ENCODE peak calls at places on chromosomes 6 and 20, in six cellular contexts. One of them, this sample, is unnamed.

GRCh38 chr20:52290602-52291001 is 99.0 kb upstream of the ZFP64 start:
- DNase-seq in neural progenitor cell: no peak
- DNase-seq in PC-3: no peak
- DNase-seq in HepG2: no peak
- DNase-seq in mammary epithelial cell: no peak
- DNase-seq in K562: no peak
- DNase-seq in this sample: no peak

GRCh38 chr20:16970751-16971150 is 222.6 kb downstream of the OTOR start:
- DNase-seq in neural progenitor cell: no peak
- DNase-seq in PC-3: no peak
- DNase-seq in HepG2: no peak
- DNase-seq in K562: no peak
- DNase-seq in mammary epithelial cell: no peak
- DNase-seq in this sample: no peak

GRCh38 chr20:3330046-3330741 is 77.3 kb downstream of the DNAAF9 start:
- DNase-seq in HepG2: no peak
- DNase-seq in mammary epithelial cell: no peak
- DNase-seq in K562: no peak
- DNase-seq in neural progenitor cell: no peak
- DNase-seq in PC-3: peak; percentile 19
- DNase-seq in this sample: no peak

GRCh38 chr6:109794201-109794926 is 103.3 kb downstream of the FIG4 start:
- DNase-seq in mammary epithelial cell: peak; percentile 64
- DNase-seq in PC-3: peak; percentile 77
- DNase-seq in K562: no peak
- DNase-seq in HepG2: no peak
- DNase-seq in neural progenitor cell: no peak
- DNase-seq in this sample: peak; percentile 75

GRCh38 chr6:127342296-127342945 is 988 bp downstream of the ECHDC1 start:
- DNase-seq in mammary epithelial cell: peak; percentile 75
- DNase-seq in neural progenitor cell: peak; percentile 76
- DNase-seq in K562: no peak
- DNase-seq in HepG2: peak; percentile 85
- DNase-seq in PC-3: peak; percentile 29
- DNase-seq in this sample: peak; percentile 63

GRCh38 chr20:35821807-35822242 is 50.0 kb downstream of the PHF20 start:
- DNase-seq in neural progenitor cell: no peak
- DNase-seq in mammary epithelial cell: peak; percentile 32
- DNase-seq in PC-3: peak; percentile 62
- DNase-seq in HepG2: peak; percentile 23
- DNase-seq in K562: no peak
- DNase-seq in this sample: peak; percentile 90

GRCh38 chr6:163985710-163986109 is 571.2 kb downstream of the QKI start:
- DNase-seq in neural progenitor cell: no peak
- DNase-seq in mammary epithelial cell: no peak
- DNase-seq in HepG2: no peak
- DNase-seq in K562: no peak
- DNase-seq in PC-3: peak; percentile 2
- DNase-seq in this sample: peak; percentile 51

GRCh38 chr20:49624317-49624716 is 56.4 kb upstream of the PTGIS start:
- DNase-seq in HepG2: no peak
- DNase-seq in K562: no peak
- DNase-seq in PC-3: no peak
- DNase-seq in neural progenitor cell: no peak
- DNase-seq in mammary epithelial cell: no peak
- DNase-seq in this sample: no peak

GRCh38 chr20:11849270-11849920 is 68.3 kb upstream of the BTBD3 start:
- DNase-seq in HepG2: no peak
- DNase-seq in mammary epithelial cell: no peak
- DNase-seq in neural progenitor cell: no peak
- DNase-seq in K562: no peak
- DNase-seq in PC-3: peak; percentile 14
- DNase-seq in this sample: peak; percentile 62

DNA sequence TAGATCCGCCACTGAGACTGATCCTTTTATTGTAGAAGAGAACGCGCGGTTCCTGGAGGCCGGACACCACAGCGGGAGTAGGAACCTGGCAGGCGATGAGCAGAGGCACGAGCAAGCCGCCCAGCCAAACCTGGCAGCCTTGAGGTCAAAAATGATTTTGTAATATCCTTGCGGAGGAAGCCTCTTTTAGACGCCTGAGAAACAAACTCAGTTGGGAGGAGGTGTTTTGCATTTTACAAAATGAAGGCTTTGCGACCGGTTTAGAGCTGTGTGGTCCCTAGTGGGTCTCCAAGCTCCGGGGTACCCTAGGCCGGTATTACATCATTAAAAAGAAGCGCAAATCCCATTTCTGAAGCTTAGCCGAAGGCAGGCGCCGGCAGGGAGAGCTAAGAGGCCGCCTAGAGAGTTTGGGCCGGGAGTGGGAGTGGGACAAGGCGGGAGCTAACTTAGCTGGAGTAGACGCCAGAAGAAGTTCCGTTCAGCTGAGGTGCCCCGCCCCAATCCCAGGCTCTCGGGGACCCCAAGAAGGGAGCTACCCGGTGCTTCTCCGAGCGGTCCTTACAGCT is 1.8 kb upstream of the TBX18 start:
- DNase-seq in HepG2: no peak
- DNase-seq in neural progenitor cell: peak; percentile 49
- DNase-seq in mammary epithelial cell: no peak
- DNase-seq in PC-3: no peak
- DNase-seq in K562: no peak
- DNase-seq in this sample: no peak
- TF ChIP-seq EZH2 in HepG2: no peak
- TF ChIP-seq EZH2 in neural progenitor cell: peak; percentile 81
- TF ChIP-seq EZH2 in mammary epithelial cell: peak; percentile 25
- TF ChIP-seq EZH2 in PC-3: no peak
- TF ChIP-seq EZH2 in K562: no peak
- TF ChIP-seq EZH2 in this sample: peak; percentile 63

GRCh38 chr20:32050851-32051556 is 1.0 kb upstream of the HCK start:
- DNase-seq in neural progenitor cell: peak; percentile 30
- DNase-seq in PC-3: no peak
- DNase-seq in mammary epithelial cell: no peak
- DNase-seq in K562: no peak
- DNase-seq in HepG2: no peak
- DNase-seq in this sample: no peak

GRCh38 chr20:32051720-32052089 is 337 bp upstream of the HCK start:
- DNase-seq in mammary epithelial cell: no peak
- DNase-seq in K562: no peak
- DNase-seq in HepG2: no peak
- DNase-seq in PC-3: no peak
- DNase-seq in neural progenitor cell: no peak
- DNase-seq in this sample: no peak

GRCh38 chr20:32053648-32054047 is 1.6 kb downstream of the HCK start:
- DNase-seq in mammary epithelial cell: no peak
- DNase-seq in HepG2: no peak
- DNase-seq in K562: no peak
- DNase-seq in PC-3: no peak
- DNase-seq in neural progenitor cell: no peak
- DNase-seq in this sample: no peak

GRCh38 chr20:32052792-32053362 is 835 bp downstream of the HCK start:
- DNase-seq in HepG2: no peak
- DNase-seq in neural progenitor cell: peak; percentile 42
- DNase-seq in K562: no peak
- DNase-seq in PC-3: no peak
- DNase-seq in mammary epithelial cell: no peak
- DNase-seq in this sample: no peak

GRCh38 chr20:32052090-32052791 is at the start of gene HCK:
- DNase-seq in HepG2: no peak
- DNase-seq in neural progenitor cell: peak; percentile 59
- DNase-seq in mammary epithelial cell: no peak
- DNase-seq in K562: no peak
- DNase-seq in PC-3: no peak
- DNase-seq in this sample: no peak
- TF ChIP-seq EZH2 in HepG2: no peak
- TF ChIP-seq EZH2 in neural progenitor cell: peak; percentile 84
- TF ChIP-seq EZH2 in mammary epithelial cell: peak; percentile 14
- TF ChIP-seq EZH2 in K562: no peak
- TF ChIP-seq EZH2 in PC-3: no peak
- TF ChIP-seq EZH2 in this sample: peak; percentile 90

GRCh38 chr20:709421-709820 is 33.8 kb upstream of the SCRT2 start:
- DNase-seq in neural progenitor cell: no peak
- DNase-seq in K562: no peak
- DNase-seq in PC-3: peak; percentile 16
- DNase-seq in mammary epithelial cell: peak; percentile 10
- DNase-seq in HepG2: no peak
- DNase-seq in this sample: no peak
- TF ChIP-seq EZH2 in neural progenitor cell: peak; percentile 35
- TF ChIP-seq EZH2 in K562: no peak
- TF ChIP-seq EZH2 in PC-3: peak; percentile 18
- TF ChIP-seq EZH2 in mammary epithelial cell: no peak
- TF ChIP-seq EZH2 in HepG2: no peak
- TF ChIP-seq EZH2 in this sample: peak; percentile 39

GRCh38 chr6:170294813-170295518 is 4.1 kb upstream of the DLL1 start:
- DNase-seq in PC-3: no peak
- DNase-seq in K562: no peak
- DNase-seq in mammary epithelial cell: no peak
- DNase-seq in neural progenitor cell: no peak
- DNase-seq in HepG2: no peak
- DNase-seq in this sample: no peak
- TF ChIP-seq EZH2 in PC-3: no peak
- TF ChIP-seq EZH2 in K562: no peak
- TF ChIP-seq EZH2 in mammary epithelial cell: no peak
- TF ChIP-seq EZH2 in neural progenitor cell: no peak
- TF ChIP-seq EZH2 in HepG2: no peak
- TF ChIP-seq EZH2 in this sample: peak; percentile 57